ENCODE peak calls at places on chromosomes 2 and 18, in six cellular contexts. P is GM23248, D is A549, F is SJCRH30, G is foreskin fibroblast, A is MM.1S. I is an unnamed sample.

GRCh38 chr2:238466242-238466598 is 39.5 kb downstream of the ASB1 start:
- DNase-seq in D (no peak), A (no peak), G (no peak), P (no peak), F (peak; percentile 80), I (no peak)

GRCh38 chr2:3222636-3223035 is 155.0 kb downstream of the EIPR1 start:
- DNase-seq in P (no peak), F (no peak), A (no peak), D (no peak), G (no peak), I (peak; percentile 82)

GRCh38 chr18:13658444-13659204 is 67.7 kb downstream of the FAM210A start:
- DNase-seq in F (no peak), A (no peak), D (no peak), P (no peak), G (no peak), I (no peak)

GRCh38 chr2:149160701-149161217 is 122.3 kb downstream of the LYPD6B start:
- DNase-seq in P (no peak), G (no peak), D (no peak), F (peak; percentile 95), A (peak; percentile 89), I (peak; percentile 50)

GRCh38 chr2:65212115-65212514 is 15.5 kb upstream of the ACTR2 start:
- DNase-seq in D (no peak), P (no peak), F (no peak), G (no peak), A (no peak), I (no peak)

GRCh38 chr2:74817333-74817732 is 16.6 kb upstream of the HK2 start:
- DNase-seq in F (no peak), P (no peak), D (no peak), G (no peak), A (no peak), I (no peak)

GRCh38 chr2:182077451-182078142 is 91.9 kb downstream of the PPP1R1C start:
- DNase-seq in D (peak; percentile 10), F (peak; percentile 84), A (peak; percentile 81), G (peak; percentile 90), P (peak; percentile 88), I (peak; percentile 2)

GRCh38 chr18:56270851-56271250 is 367.5 kb downstream of the TXNL1 start:
- DNase-seq in P (no peak), G (no peak), A (no peak), F (no peak), D (no peak), I (no peak)

GRCh38 chr2:126506786-126507185 is 149.2 kb upstream of the GYPC start:
- DNase-seq in G (no peak), A (no peak), D (no peak), F (no peak), P (no peak), I (no peak)
- H3K4me3 ChIP-seq in G (no peak overlapping the region), A (no peak overlapping the region), D (no peak overlapping the region), F (no peak overlapping the region), P (no peak overlapping the region), I (no peak overlapping the region)

GRCh38 chr2:164542584-164543021 is 78.7 kb downstream of the GRB14 start:
- DNase-seq in F (peak; percentile 49), D (no peak), P (peak; percentile 20), G (peak; percentile 49), A (no peak), I (no peak)
- H3K4me3 ChIP-seq in F (no peak overlapping the region), D (no peak overlapping the region), P (no peak overlapping the region), G (no peak overlapping the region), A (no peak overlapping the region), I (no peak overlapping the region)

DNA sequence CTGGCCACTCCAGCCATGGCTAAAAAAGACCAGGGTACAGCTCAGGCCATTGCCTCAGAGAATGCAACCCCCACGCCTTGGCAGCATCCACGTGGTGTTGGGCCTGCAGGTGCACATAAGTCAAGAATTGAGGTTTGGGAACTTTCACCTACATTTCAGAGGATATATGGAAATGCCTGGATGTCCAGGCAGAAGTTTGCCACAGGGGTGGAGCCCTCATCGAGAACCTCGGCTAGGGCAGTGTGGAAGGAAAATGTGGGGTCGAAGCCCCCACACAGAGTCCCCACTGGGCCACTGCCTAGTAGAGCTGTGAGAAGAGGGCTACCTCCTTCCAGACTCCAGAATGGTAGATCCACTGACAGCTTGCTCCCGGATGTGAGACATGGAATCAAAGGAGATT is 477.3 kb downstream of the LPIN1 start:
- DNase-seq in P (no peak), A (no peak), F (no peak), D (no peak), G (no peak), I (no peak)
- H3K4me3 ChIP-seq in P (no peak overlapping the region), A (no peak overlapping the region), F (no peak overlapping the region), D (no peak overlapping the region), G (no peak overlapping the region), I (no peak overlapping the region)

GRCh38 chr18:47262397-47263196 is 11.1 kb upstream of the SKOR2 start:
- DNase-seq in G (no peak), P (no peak), F (no peak), A (no peak), D (no peak), I (no peak)
- H3K4me3 ChIP-seq in G (peak overlapping the region; percentile 46), P (no peak overlapping the region), F (no peak overlapping the region), A (no peak overlapping the region), D (no peak overlapping the region), I (no peak overlapping the region)

GRCh38 chr2:105809099-105809473 is 64.4 kb downstream of the NCK2 start:
- DNase-seq in P (no peak), G (no peak), A (peak; percentile 55), F (no peak), D (no peak), I (no peak)

GRCh38 chr2:105812180-105813044 is 67.7 kb downstream of the NCK2 start:
- DNase-seq in G (peak; percentile 49), P (peak; percentile 32), D (no peak), A (peak; percentile 89), F (peak; percentile 72), I (no peak)

GRCh38 chr2:105808418-105809098 is 63.8 kb downstream of the NCK2 start:
- DNase-seq in F (no peak), D (no peak), A (no peak), G (no peak), P (no peak), I (no peak)

GRCh38 chr2:105806994-105807393 is 62.3 kb downstream of the NCK2 start:
- DNase-seq in G (no peak), F (no peak), A (no peak), P (no peak), D (no peak), I (peak; percentile 50)

GRCh38 chr2:105809723-105810122 is 65.0 kb downstream of the NCK2 start:
- DNase-seq in D (no peak), G (no peak), P (no peak), F (no peak), A (no peak), I (no peak)
- H3K4me3 ChIP-seq in D (no peak overlapping the region), G (no peak overlapping the region), P (no peak overlapping the region), F (no peak overlapping the region), A (no peak overlapping the region), I (no peak overlapping the region)

GRCh38 chr2:231819449-231820042 is 33.3 kb downstream of the COPS7B start:
- DNase-seq in P (no peak), D (no peak), A (no peak), F (no peak), G (no peak), I (no peak)

GRCh38 chr2:231821908-231822307 is 35.7 kb downstream of the COPS7B start:
- DNase-seq in G (no peak), P (no peak), D (no peak), A (no peak), F (no peak), I (no peak)

GRCh38 chr2:231810905-231811304 is 24.7 kb downstream of the COPS7B start:
- DNase-seq in P (peak; percentile 80), A (no peak), D (no peak), F (peak; percentile 10), G (peak; percentile 85), I (no peak)

GRCh38 chr2:231820786-231821303 is 34.6 kb downstream of the COPS7B start:
- DNase-seq in D (no peak), P (peak; percentile 2), A (no peak), G (peak; percentile 61), F (no peak), I (no peak)

GRCh38 chr2:231816327-231817026 is 30.2 kb downstream of the COPS7B start:
- DNase-seq in D (no peak), F (no peak), P (no peak), A (no peak), G (no peak), I (no peak)
- H3K4me3 ChIP-seq in D (no peak overlapping the region), F (no peak overlapping the region), P (no peak overlapping the region), A (no peak overlapping the region), G (no peak overlapping the region), I (no peak overlapping the region)

GRCh38 chr2:176997074-176997791 is 215.4 kb upstream of the HNRNPA3 start:
- DNase-seq in P (peak; percentile 96), F (no peak), G (peak; percentile 57), D (peak; percentile 14), A (no peak), I (peak; percentile 12)

GRCh38 chr2:176986579-176986978 is 226.0 kb upstream of the HNRNPA3 start:
- DNase-seq in G (no peak), D (no peak), F (no peak), P (no peak), A (no peak), I (no peak)

GRCh38 chr2:176985871-176986270 is 226.7 kb upstream of the HNRNPA3 start:
- DNase-seq in A (no peak), G (no peak), D (no peak), F (no peak), P (no peak), I (no peak)

DNA sequence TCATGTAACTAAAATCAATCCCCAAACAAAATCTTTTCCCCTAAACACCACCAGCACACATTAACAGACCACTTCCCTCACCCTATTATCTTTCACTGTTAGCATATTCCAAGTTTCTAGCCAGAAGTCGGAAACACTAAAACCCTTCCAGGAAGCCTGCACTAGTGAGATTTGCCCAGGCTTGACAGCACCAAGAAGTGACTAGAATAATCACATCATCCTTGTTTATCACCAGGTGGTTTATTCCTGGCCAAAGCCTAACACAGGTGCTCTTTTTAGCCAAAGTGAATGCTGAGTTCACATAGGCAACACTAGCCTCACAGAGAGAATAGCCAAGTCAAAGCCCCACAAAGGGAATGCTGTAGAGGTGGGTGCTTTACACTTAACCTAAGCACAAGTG is 221.2 kb upstream of the HNRNPA3 start:
- DNase-seq in F (no peak), P (no peak), A (no peak), D (no peak), G (no peak), I (no peak)
- H3K4me3 ChIP-seq in F (no peak overlapping the region), P (no peak overlapping the region), A (no peak overlapping the region), D (no peak overlapping the region), G (no peak overlapping the region), I (no peak overlapping the region)

DNA sequence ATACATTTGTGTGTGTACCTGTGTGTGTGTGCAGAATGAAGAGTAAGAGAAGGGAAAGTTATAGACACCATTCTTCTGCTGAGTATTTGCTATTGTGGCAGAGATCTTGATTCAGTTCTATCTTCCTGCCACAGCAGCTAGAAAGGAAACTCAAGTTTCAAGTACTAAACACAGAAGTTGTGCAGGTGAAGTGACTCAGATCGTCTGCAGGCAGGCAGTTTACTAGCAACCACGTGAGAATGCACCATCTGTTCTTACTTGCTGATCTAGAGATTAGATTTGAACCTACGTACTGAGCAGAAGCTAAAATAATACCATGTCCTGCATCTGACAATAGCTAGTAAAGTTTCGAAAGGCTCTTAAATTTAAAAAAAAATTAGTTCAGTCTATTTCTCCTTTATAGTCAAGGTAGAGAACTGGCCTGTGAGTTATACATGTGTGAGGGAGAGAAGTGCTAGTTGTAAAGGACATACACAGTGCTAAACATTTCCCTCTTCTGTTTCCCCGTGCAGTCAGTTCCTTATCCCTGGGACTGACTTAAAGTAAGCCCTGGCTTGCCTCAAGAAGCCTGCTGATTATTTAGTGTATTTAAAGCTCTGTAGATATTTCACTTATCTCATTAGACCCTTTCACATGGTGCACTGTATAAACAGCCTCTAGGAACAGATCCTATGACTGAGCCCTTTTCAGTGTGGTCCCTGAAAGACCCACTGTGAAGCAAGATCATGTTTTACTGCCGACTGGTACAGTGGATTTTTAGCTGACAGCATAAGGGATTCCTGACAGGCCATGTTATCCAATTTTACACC is 45.0 kb downstream of the SLC38A11 start:
- DNase-seq in F (peak; percentile 72), D (no peak), A (peak; percentile 95), P (no peak), G (peak; percentile 39), I (no peak)
- H3K4me3 ChIP-seq in F (peak overlapping the region; percentile 40), D (no peak overlapping the region), A (peak overlapping the region; percentile 45), P (no peak overlapping the region), G (no peak overlapping the region), I (no peak overlapping the region)